ENCODE peak calls at places on chromosomes 5 and 9, in seven cellular contexts. One of them, this sample, is unnamed. For H3K4me1, the result is how much of the 10 kb centered on the place peaks cover.

GRCh38 chr5:93621340-93621872 is 38.4 kb downstream of the NR2F1 start:
- DNase-seq in aorta: peak
- DNase-seq in heart right ventricle: peak
- DNase-seq in endodermal cell: peak
- DNase-seq in esophagus squamous epithelium: no peak
- DNase-seq in CD4-positive, CD25-positive, alpha-beta regulatory T cell: no peak
- DNase-seq in GM23338: peak
- DNase-seq in this sample: no peak

GRCh38 chr5:61348437-61348836 is 16.4 kb downstream of the ZSWIM6 start:
- DNase-seq in heart right ventricle: no peak
- DNase-seq in CD4-positive, CD25-positive, alpha-beta regulatory T cell: no peak
- DNase-seq in endodermal cell: no peak
- DNase-seq in GM23338: no peak
- DNase-seq in esophagus squamous epithelium: no peak
- DNase-seq in aorta: no peak
- DNase-seq in this sample: no peak

GRCh38 chr5:171630047-171630669 is 155.5 kb upstream of the SMIM23 start:
- DNase-seq in heart right ventricle: peak
- DNase-seq in CD4-positive, CD25-positive, alpha-beta regulatory T cell: no peak
- DNase-seq in aorta: peak
- DNase-seq in endodermal cell: peak
- DNase-seq in esophagus squamous epithelium: no peak
- DNase-seq in GM23338: peak
- DNase-seq in this sample: no peak

GRCh38 chr5:53942724-53943123 is 367.6 kb downstream of the ARL15 start:
- DNase-seq in endodermal cell: no peak
- DNase-seq in esophagus squamous epithelium: no peak
- DNase-seq in heart right ventricle: no peak
- DNase-seq in aorta: no peak
- DNase-seq in CD4-positive, CD25-positive, alpha-beta regulatory T cell: no peak
- DNase-seq in GM23338: no peak
- DNase-seq in this sample: no peak

GRCh38 chr9:91302831-91303230 is 58.9 kb downstream of the AUH start:
- DNase-seq in esophagus squamous epithelium: no peak
- DNase-seq in heart right ventricle: no peak
- DNase-seq in aorta: no peak
- DNase-seq in GM23338: no peak
- DNase-seq in CD4-positive, CD25-positive, alpha-beta regulatory T cell: no peak
- DNase-seq in endodermal cell: no peak
- DNase-seq in this sample: no peak

GRCh38 chr5:123371575-123372179 is 51.5 kb downstream of the CEP120 start:
- DNase-seq in GM23338: peak
- DNase-seq in aorta: peak
- DNase-seq in CD4-positive, CD25-positive, alpha-beta regulatory T cell: no peak
- DNase-seq in esophagus squamous epithelium: no peak
- DNase-seq in heart right ventricle: peak
- DNase-seq in endodermal cell: peak
- DNase-seq in this sample: peak

GRCh38 chr9:96388144-96388543 is 4.6 kb upstream of the SLC35D2 start:
- DNase-seq in heart right ventricle: no peak
- DNase-seq in CD4-positive, CD25-positive, alpha-beta regulatory T cell: no peak
- DNase-seq in aorta: no peak
- DNase-seq in esophagus squamous epithelium: no peak
- DNase-seq in endodermal cell: no peak
- DNase-seq in GM23338: no peak
- DNase-seq in this sample: no peak

GRCh38 chr9:134501266-134502181 is 140.1 kb upstream of the COL5A1 start:
- DNase-seq in CD4-positive, CD25-positive, alpha-beta regulatory T cell: no peak
- DNase-seq in heart right ventricle: no peak
- DNase-seq in esophagus squamous epithelium: no peak
- DNase-seq in endodermal cell: no peak
- DNase-seq in aorta: peak
- DNase-seq in GM23338: peak
- DNase-seq in this sample: no peak

GRCh38 chr9:89606049-89606481 is 1.3 kb downstream of the GADD45G start:
- DNase-seq in GM23338: peak
- DNase-seq in CD4-positive, CD25-positive, alpha-beta regulatory T cell: peak
- DNase-seq in esophagus squamous epithelium: no peak
- DNase-seq in heart right ventricle: peak
- DNase-seq in aorta: peak
- DNase-seq in endodermal cell: peak
- DNase-seq in this sample: peak

GRCh38 chr5:60705144-60705543 is 5.2 kb upstream of the DEPDC1B start:
- DNase-seq in GM23338: no peak
- DNase-seq in CD4-positive, CD25-positive, alpha-beta regulatory T cell: no peak
- DNase-seq in aorta: no peak
- DNase-seq in endodermal cell: no peak
- DNase-seq in heart right ventricle: no peak
- DNase-seq in esophagus squamous epithelium: no peak
- DNase-seq in this sample: no peak

GRCh38 chr5:324736-325612 is 3.5 kb downstream of the AHRR start:
- DNase-seq in CD4-positive, CD25-positive, alpha-beta regulatory T cell: no peak
- DNase-seq in endodermal cell: peak
- DNase-seq in GM23338: no peak
- DNase-seq in heart right ventricle: no peak
- DNase-seq in esophagus squamous epithelium: no peak
- DNase-seq in aorta: no peak
- DNase-seq in this sample: no peak

GRCh38 chr5:76714771-76715483 is 999 bp upstream of the F2R start:
- DNase-seq in endodermal cell: peak
- DNase-seq in CD4-positive, CD25-positive, alpha-beta regulatory T cell: no peak
- DNase-seq in heart right ventricle: peak
- DNase-seq in GM23338: peak
- DNase-seq in esophagus squamous epithelium: no peak
- DNase-seq in aorta: peak
- DNase-seq in this sample: no peak

GRCh38 chr5:147439253-147439652 is 70.6 kb downstream of the DPYSL3 start:
- DNase-seq in esophagus squamous epithelium: no peak
- DNase-seq in aorta: no peak
- DNase-seq in GM23338: no peak
- DNase-seq in heart right ventricle: no peak
- DNase-seq in CD4-positive, CD25-positive, alpha-beta regulatory T cell: no peak
- DNase-seq in endodermal cell: no peak
- DNase-seq in this sample: no peak

GRCh38 chr5:5772202-5772601 is 349.7 kb downstream of the ICE1 start:
- DNase-seq in heart right ventricle: no peak
- DNase-seq in GM23338: no peak
- DNase-seq in endodermal cell: no peak
- DNase-seq in aorta: no peak
- DNase-seq in CD4-positive, CD25-positive, alpha-beta regulatory T cell: no peak
- DNase-seq in esophagus squamous epithelium: no peak
- DNase-seq in this sample: no peak

GRCh38 chr5:114857951-114858401 is 311.7 kb downstream of the TRIM36 start:
- DNase-seq in GM23338: peak
- DNase-seq in aorta: no peak
- DNase-seq in esophagus squamous epithelium: no peak
- DNase-seq in CD4-positive, CD25-positive, alpha-beta regulatory T cell: no peak
- DNase-seq in heart right ventricle: no peak
- DNase-seq in endodermal cell: peak
- DNase-seq in this sample: no peak

GRCh38 chr5:143435207-143435657 is 31.7 kb upstream of the NR3C1 start:
- DNase-seq in aorta: no peak
- DNase-seq in heart right ventricle: no peak
- DNase-seq in esophagus squamous epithelium: no peak
- DNase-seq in CD4-positive, CD25-positive, alpha-beta regulatory T cell: peak
- DNase-seq in endodermal cell: no peak
- DNase-seq in GM23338: no peak
- DNase-seq in this sample: no peak

GRCh38 chr5:36179950-36180349 is 28.0 kb downstream of the SKP2 start:
- DNase-seq in aorta: no peak
- DNase-seq in esophagus squamous epithelium: no peak
- DNase-seq in heart right ventricle: no peak
- DNase-seq in GM23338: no peak
- DNase-seq in endodermal cell: no peak
- DNase-seq in CD4-positive, CD25-positive, alpha-beta regulatory T cell: no peak
- DNase-seq in this sample: no peak

GRCh38 chr9:131727795-131728545 is 11.9 kb downstream of the RAPGEF1 start:
- DNase-seq in endodermal cell: no peak
- DNase-seq in GM23338: no peak
- DNase-seq in aorta: no peak
- DNase-seq in heart right ventricle: no peak
- DNase-seq in CD4-positive, CD25-positive, alpha-beta regulatory T cell: peak
- DNase-seq in esophagus squamous epithelium: no peak
- DNase-seq in this sample: no peak

GRCh38 chr9:130825051-130825651 is 9.9 kb upstream of the ABL1 start:
- DNase-seq in endodermal cell: peak
- DNase-seq in CD4-positive, CD25-positive, alpha-beta regulatory T cell: no peak
- DNase-seq in aorta: no peak
- DNase-seq in GM23338: peak
- DNase-seq in esophagus squamous epithelium: no peak
- DNase-seq in heart right ventricle: no peak
- DNase-seq in this sample: no peak

GRCh38 chr5:82405618-82406199 is 127.6 kb upstream of the RPS23 start:
- DNase-seq in endodermal cell: no peak
- DNase-seq in CD4-positive, CD25-positive, alpha-beta regulatory T cell: no peak
- DNase-seq in esophagus squamous epithelium: no peak
- DNase-seq in heart right ventricle: no peak
- DNase-seq in aorta: no peak
- DNase-seq in GM23338: no peak
- DNase-seq in this sample: no peak

GRCh38 chr5:73789851-73790281 is 163.9 kb downstream of the ARHGEF28 start:
- DNase-seq in heart right ventricle: no peak
- DNase-seq in CD4-positive, CD25-positive, alpha-beta regulatory T cell: no peak
- DNase-seq in endodermal cell: no peak
- DNase-seq in esophagus squamous epithelium: no peak
- DNase-seq in aorta: no peak
- DNase-seq in GM23338: no peak
- DNase-seq in this sample: no peak

GRCh38 chr5:142548739-142549275 is 137.1 kb downstream of the FGF1 start:
- DNase-seq in endodermal cell: peak
- DNase-seq in GM23338: peak
- DNase-seq in CD4-positive, CD25-positive, alpha-beta regulatory T cell: peak
- DNase-seq in heart right ventricle: peak
- DNase-seq in aorta: peak
- DNase-seq in esophagus squamous epithelium: no peak
- DNase-seq in this sample: no peak

GRCh38 chr9:105842023-105842644 is 147.8 kb downstream of the TMEM38B start:
- DNase-seq in endodermal cell: peak
- DNase-seq in aorta: no peak
- DNase-seq in heart right ventricle: no peak
- DNase-seq in esophagus squamous epithelium: no peak
- DNase-seq in GM23338: peak
- DNase-seq in CD4-positive, CD25-positive, alpha-beta regulatory T cell: no peak
- DNase-seq in this sample: no peak

DNA sequence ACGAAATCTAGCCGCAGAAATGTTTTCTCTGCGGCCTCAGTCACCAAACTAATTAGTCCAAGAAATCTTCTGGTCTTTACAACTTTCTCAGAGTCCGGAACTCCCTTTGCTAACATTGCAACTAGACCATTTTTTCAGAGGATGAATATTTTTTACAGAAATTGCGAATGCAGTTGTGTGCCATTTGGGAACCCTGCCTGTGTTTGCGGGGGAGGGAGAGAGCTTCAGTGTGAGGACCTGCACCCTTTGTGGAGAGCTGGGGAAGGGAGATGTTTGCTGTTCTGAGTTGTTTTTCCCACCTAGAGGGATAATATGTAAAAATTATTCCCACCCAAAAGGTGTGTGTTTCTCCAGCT is 2.1 kb downstream of the IRX1 start:
- DNase-seq in CD4-positive, CD25-positive, alpha-beta regulatory T cell: no peak
- DNase-seq in aorta: no peak
- DNase-seq in esophagus squamous epithelium: no peak
- DNase-seq in heart right ventricle: no peak
- DNase-seq in endodermal cell: peak
- DNase-seq in GM23338: no peak
- DNase-seq in this sample: no peak
- H3K27ac ChIP-seq in CD4-positive, CD25-positive, alpha-beta regulatory T cell: no peak
- H3K27ac ChIP-seq in aorta: no peak
- H3K27ac ChIP-seq in esophagus squamous epithelium: no peak
- H3K27ac ChIP-seq in heart right ventricle: no peak
- H3K27ac ChIP-seq in endodermal cell: no peak
- H3K27ac ChIP-seq in GM23338: no peak
- H3K27ac ChIP-seq in this sample: no peak

DNA sequence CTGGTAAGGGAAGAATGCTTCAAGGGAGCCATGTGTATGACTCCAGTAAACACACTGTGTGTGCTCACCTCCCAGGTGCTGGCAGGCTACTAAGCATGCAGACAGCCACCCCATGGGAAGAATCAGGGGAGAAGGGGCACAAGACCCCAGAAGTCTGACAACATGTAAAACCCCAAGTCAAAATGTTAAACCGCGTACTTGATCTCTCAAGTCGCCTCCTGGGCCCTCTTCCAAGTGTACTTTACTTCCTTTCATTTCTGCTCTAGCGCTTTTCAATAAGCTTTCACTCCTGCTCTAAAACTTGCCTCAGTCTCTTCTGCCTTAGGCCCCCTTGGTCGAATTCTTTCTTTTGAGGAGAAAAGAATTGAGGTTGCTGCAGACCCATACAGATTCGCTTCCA is 31.3 kb downstream of the DAPK1 start:
- DNase-seq in endodermal cell: no peak
- DNase-seq in heart right ventricle: no peak
- DNase-seq in GM23338: no peak
- DNase-seq in esophagus squamous epithelium: no peak
- DNase-seq in aorta: no peak
- DNase-seq in CD4-positive, CD25-positive, alpha-beta regulatory T cell: no peak
- DNase-seq in this sample: no peak
- H3K4me3 ChIP-seq in endodermal cell: no peak
- H3K4me3 ChIP-seq in heart right ventricle: no peak
- H3K4me3 ChIP-seq in GM23338: no peak
- H3K4me3 ChIP-seq in esophagus squamous epithelium: no peak
- H3K4me3 ChIP-seq in aorta: no peak
- H3K4me3 ChIP-seq in CD4-positive, CD25-positive, alpha-beta regulatory T cell: no peak
- H3K4me3 ChIP-seq in this sample: no peak

GRCh38 chr5:135211791-135212190 is 177.8 kb upstream of the PITX1 start:
- DNase-seq in GM23338: no peak
- DNase-seq in esophagus squamous epithelium: no peak
- DNase-seq in aorta: no peak
- DNase-seq in endodermal cell: peak
- DNase-seq in CD4-positive, CD25-positive, alpha-beta regulatory T cell: no peak
- DNase-seq in heart right ventricle: no peak
- DNase-seq in this sample: no peak
- H3K4me1 ChIP-seq in GM23338: under half
- H3K4me1 ChIP-seq in esophagus squamous epithelium: under half
- H3K4me1 ChIP-seq in aorta: under half
- H3K4me1 ChIP-seq in endodermal cell: under half
- H3K4me1 ChIP-seq in CD4-positive, CD25-positive, alpha-beta regulatory T cell: under half
- H3K4me1 ChIP-seq in heart right ventricle: under half
- H3K4me1 ChIP-seq in this sample: under half

DNA sequence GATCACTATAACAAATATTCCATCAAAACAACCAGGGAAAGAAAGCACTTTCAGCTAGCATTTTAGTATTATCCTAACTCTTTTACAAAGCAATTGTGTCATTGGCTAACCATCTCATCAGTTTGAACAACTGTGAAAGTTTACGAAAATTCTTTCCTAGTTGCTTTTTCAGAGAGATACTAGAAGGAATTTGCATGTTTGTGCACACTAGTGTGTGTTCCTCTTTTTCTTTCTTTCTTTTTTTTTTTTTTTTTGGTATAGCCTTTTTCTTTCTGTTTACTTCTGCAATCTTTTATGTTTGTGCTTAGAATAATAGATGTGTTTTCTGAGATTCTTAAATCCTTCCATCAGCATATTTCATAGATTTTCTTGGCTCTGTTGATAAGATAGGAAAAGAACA is 124.7 kb upstream of the SEMA6A start:
- DNase-seq in aorta: no peak
- DNase-seq in heart right ventricle: no peak
- DNase-seq in esophagus squamous epithelium: no peak
- DNase-seq in endodermal cell: no peak
- DNase-seq in GM23338: no peak
- DNase-seq in CD4-positive, CD25-positive, alpha-beta regulatory T cell: no peak
- DNase-seq in this sample: no peak
- H3K27ac ChIP-seq in aorta: no peak
- H3K27ac ChIP-seq in heart right ventricle: no peak
- H3K27ac ChIP-seq in esophagus squamous epithelium: no peak
- H3K27ac ChIP-seq in endodermal cell: no peak
- H3K27ac ChIP-seq in GM23338: no peak
- H3K27ac ChIP-seq in CD4-positive, CD25-positive, alpha-beta regulatory T cell: no peak
- H3K27ac ChIP-seq in this sample: no peak

This sample was measured in effector memory CD4-positive, alpha-beta T cell.